ENCODE peak calls at places on chromosomes 4 and X, in four cellular contexts. One of them, this sample, is unnamed.

GRCh38 chr4:151600432-151600831 is 160.4 kb downstream of the GATB start:
- DNase-seq in H9: no peak
- DNase-seq in IMR-90: peak
- DNase-seq in neuronal stem cell: no peak
- DNase-seq in this sample: no peak

GRCh38 chr4:46648088-46648744 is 258.3 kb upstream of the GABRA2 start:
- DNase-seq in H9: peak
- DNase-seq in IMR-90: peak
- DNase-seq in neuronal stem cell: peak
- DNase-seq in this sample: peak

GRCh38 chr4:15765306-15765705 is 12.8 kb upstream of the CD38 start:
- DNase-seq in H9: no peak
- DNase-seq in IMR-90: no peak
- DNase-seq in neuronal stem cell: no peak
- DNase-seq in this sample: no peak

GRCh38 chrX:69319376-69319775 is 154.1 kb upstream of the PJA1 start:
- DNase-seq in H9: no peak
- DNase-seq in IMR-90: no peak
- DNase-seq in neuronal stem cell: no peak
- DNase-seq in this sample: no peak

GRCh38 chrX:37825225-37825842 is 22.0 kb downstream of the DYNLT3 start:
- DNase-seq in H9: peak
- DNase-seq in IMR-90: peak
- DNase-seq in neuronal stem cell: peak
- DNase-seq in this sample: peak

GRCh38 chrX:41868392-41868977 is 54.9 kb downstream of the CASK start:
- DNase-seq in H9: no peak
- DNase-seq in IMR-90: no peak
- DNase-seq in neuronal stem cell: no peak
- DNase-seq in this sample: no peak

GRCh38 chrX:110987292-110987691 is 108.7 kb upstream of the PAK3 start:
- DNase-seq in H9: peak
- DNase-seq in IMR-90: no peak
- DNase-seq in neuronal stem cell: no peak
- DNase-seq in this sample: no peak

GRCh38 chrX:110050386-110050785 is 47.5 kb downstream of the TMEM164 start:
- DNase-seq in H9: no peak
- DNase-seq in IMR-90: no peak
- DNase-seq in neuronal stem cell: no peak
- DNase-seq in this sample: no peak

GRCh38 chr4:182219400-182219799 is 23.8 kb upstream of the TENM3 start:
- DNase-seq in H9: no peak
- DNase-seq in IMR-90: peak
- DNase-seq in neuronal stem cell: no peak
- DNase-seq in this sample: no peak

GRCh38 chrX:45505214-45505613 is 304.5 kb upstream of the DIPK2B start:
- DNase-seq in H9: no peak
- DNase-seq in IMR-90: peak
- DNase-seq in neuronal stem cell: no peak
- DNase-seq in this sample: peak

GRCh38 chr4:1050486-1051213 is 39.2 kb downstream of the FGFRL1 start:
- DNase-seq in H9: peak
- DNase-seq in IMR-90: no peak
- DNase-seq in neuronal stem cell: no peak
- DNase-seq in this sample: no peak

GRCh38 chr4:1053080-1053661 is 41.7 kb downstream of the FGFRL1 start:
- DNase-seq in H9: peak
- DNase-seq in IMR-90: peak
- DNase-seq in neuronal stem cell: no peak
- DNase-seq in this sample: no peak

GRCh38 chr4:1052231-1052671 is 40.8 kb downstream of the FGFRL1 start:
- DNase-seq in H9: peak
- DNase-seq in IMR-90: no peak
- DNase-seq in neuronal stem cell: no peak
- DNase-seq in this sample: no peak

GRCh38 chr4:1049591-1049905 is 38.1 kb downstream of the FGFRL1 start:
- DNase-seq in H9: peak
- DNase-seq in IMR-90: no peak
- DNase-seq in neuronal stem cell: no peak
- DNase-seq in this sample: no peak

DNA sequence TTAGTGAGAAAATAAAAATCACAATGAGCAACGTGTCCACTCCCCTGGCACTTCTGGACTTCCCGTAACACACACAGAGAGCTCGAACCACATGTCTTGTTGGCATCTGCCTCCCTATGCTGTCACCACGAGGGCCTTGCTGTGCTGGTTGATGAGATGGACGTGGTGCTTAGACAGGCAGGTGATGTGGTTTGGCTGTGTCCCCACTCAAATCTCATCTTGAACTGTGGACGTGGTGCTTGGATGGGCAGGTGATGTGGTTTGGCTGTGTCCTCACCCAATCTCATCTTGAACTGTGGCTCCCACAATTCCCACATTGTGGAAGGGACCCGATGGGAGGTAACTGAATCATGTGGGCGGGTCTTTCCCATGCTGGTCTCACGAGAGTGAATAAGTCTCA is 40.0 kb downstream of the FGFRL1 start:
- DNase-seq in H9: peak
- DNase-seq in IMR-90: no peak
- DNase-seq in neuronal stem cell: no peak
- DNase-seq in this sample: no peak
- H2BK5ac ChIP-seq in H9: no peak
- H2BK5ac ChIP-seq in IMR-90: no peak
- H2BK5ac ChIP-seq in neuronal stem cell: no peak
- H2BK5ac ChIP-seq in this sample: no peak

DNA sequence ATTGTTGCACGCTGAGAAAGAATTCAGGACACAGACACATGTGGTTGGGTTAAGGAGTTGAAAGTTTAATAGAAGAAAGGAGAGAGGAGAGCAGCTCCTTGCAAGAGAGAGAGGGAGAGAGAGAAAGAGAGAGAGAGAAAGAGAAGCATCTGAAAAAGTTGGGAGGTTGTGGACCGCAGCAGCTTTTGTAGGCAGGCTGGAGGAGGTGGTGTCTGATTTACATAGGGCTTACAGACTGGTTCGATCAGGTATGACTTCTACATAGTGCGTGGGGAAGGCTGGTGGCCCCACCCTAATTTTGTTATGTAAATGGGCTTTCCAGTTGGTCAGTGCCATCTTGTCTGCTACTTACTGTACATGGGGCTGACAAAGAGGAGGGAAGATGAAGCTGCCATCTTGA is 27.5 kb upstream of the GYG2 start:
- DNase-seq in H9: peak
- DNase-seq in IMR-90: no peak
- DNase-seq in neuronal stem cell: no peak
- DNase-seq in this sample: no peak
- H2BK5ac ChIP-seq in H9: peak
- H2BK5ac ChIP-seq in IMR-90: no peak
- H2BK5ac ChIP-seq in neuronal stem cell: no peak
- H2BK5ac ChIP-seq in this sample: no peak

DNA sequence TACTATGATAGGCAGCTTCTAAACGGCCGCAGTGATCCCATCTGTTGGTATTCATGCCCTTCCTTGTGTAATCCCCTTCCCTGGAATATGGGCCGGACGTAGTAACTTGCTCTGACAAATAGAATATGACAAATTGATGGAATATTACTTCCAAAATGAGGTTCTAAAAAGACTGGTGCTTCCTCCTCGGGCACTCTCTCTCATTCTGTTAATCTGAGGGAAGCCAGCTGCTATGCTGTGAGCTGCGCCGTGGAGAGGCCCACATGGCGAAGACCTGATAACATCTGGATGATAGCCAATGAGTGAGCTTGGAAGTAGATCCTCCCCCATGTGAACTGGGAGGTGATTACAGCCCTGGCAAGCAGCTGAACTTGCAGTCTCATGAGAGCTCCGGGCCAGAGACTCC is 27.2 kb upstream of the SLC25A4 start:
- DNase-seq in H9: peak
- DNase-seq in IMR-90: peak
- DNase-seq in neuronal stem cell: no peak
- DNase-seq in this sample: peak
- H2BK5ac ChIP-seq in H9: no peak
- H2BK5ac ChIP-seq in IMR-90: no peak
- H2BK5ac ChIP-seq in neuronal stem cell: no peak
- H2BK5ac ChIP-seq in this sample: no peak

DNA sequence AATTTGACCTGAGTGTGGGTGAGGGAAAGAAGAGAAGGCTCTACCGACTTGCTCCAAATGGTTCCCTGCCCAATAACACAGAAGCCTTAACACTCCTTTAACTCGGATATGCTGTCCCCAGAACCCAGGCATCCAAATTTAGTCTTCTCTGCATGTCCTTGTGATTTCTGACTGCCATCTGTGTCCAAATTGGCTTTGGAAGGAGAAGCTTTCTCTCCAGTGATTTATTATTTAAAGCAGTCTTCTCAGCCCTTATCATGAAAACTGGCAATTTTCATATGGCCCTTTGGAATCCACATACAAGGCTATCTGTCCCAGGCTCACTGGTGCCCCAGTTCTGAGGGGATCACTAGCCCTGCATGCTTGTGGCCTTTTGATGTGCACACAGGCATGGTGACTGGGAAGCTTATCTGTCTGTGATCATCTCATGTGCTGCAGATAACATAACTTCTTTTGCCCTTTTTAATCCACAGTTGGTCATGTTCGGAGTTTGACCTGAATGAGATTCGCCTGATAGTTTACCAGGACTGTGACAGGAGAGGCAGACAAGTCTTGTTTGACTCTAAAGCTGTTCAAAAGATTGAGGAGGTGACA is 56.7 kb downstream of the FNIP2 start:
- DNase-seq in H9: no peak
- DNase-seq in IMR-90: no peak
- DNase-seq in neuronal stem cell: no peak
- DNase-seq in this sample: no peak
- H2BK5ac ChIP-seq in H9: no peak
- H2BK5ac ChIP-seq in IMR-90: no peak
- H2BK5ac ChIP-seq in neuronal stem cell: no peak
- H2BK5ac ChIP-seq in this sample: no peak

GRCh38 chrX:136880452-136881013 is at the start of gene RBMX:
- DNase-seq in H9: peak
- DNase-seq in IMR-90: peak
- DNase-seq in neuronal stem cell: peak
- DNase-seq in this sample: peak
- H2BK5ac ChIP-seq in H9: peak
- H2BK5ac ChIP-seq in IMR-90: peak
- H2BK5ac ChIP-seq in neuronal stem cell: peak
- H2BK5ac ChIP-seq in this sample: peak

GRCh38 chr4:65391382-65391781 is 278.9 kb downstream of the EPHA5 start:
- DNase-seq in H9: no peak
- DNase-seq in IMR-90: no peak
- DNase-seq in neuronal stem cell: no peak
- DNase-seq in this sample: no peak

GRCh38 chr4:65391814-65392213 is 278.5 kb downstream of the EPHA5 start:
- DNase-seq in H9: no peak
- DNase-seq in IMR-90: no peak
- DNase-seq in neuronal stem cell: no peak
- DNase-seq in this sample: no peak

GRCh38 chr4:65386927-65387326 is 283.4 kb downstream of the EPHA5 start:
- DNase-seq in H9: no peak
- DNase-seq in IMR-90: no peak
- DNase-seq in neuronal stem cell: no peak
- DNase-seq in this sample: no peak

GRCh38 chr4:65393078-65393477 is 277.2 kb downstream of the EPHA5 start:
- DNase-seq in H9: no peak
- DNase-seq in IMR-90: no peak
- DNase-seq in neuronal stem cell: no peak
- DNase-seq in this sample: no peak

GRCh38 chr4:65392488-65392887 is 277.8 kb downstream of the EPHA5 start:
- DNase-seq in H9: no peak
- DNase-seq in IMR-90: no peak
- DNase-seq in neuronal stem cell: no peak
- DNase-seq in this sample: no peak
- H2BK5ac ChIP-seq in H9: no peak
- H2BK5ac ChIP-seq in IMR-90: no peak
- H2BK5ac ChIP-seq in neuronal stem cell: no peak
- H2BK5ac ChIP-seq in this sample: no peak

GRCh38 chrX:120561634-120562568 is 1.1 kb upstream of the CUL4B start:
- DNase-seq in H9: no peak
- DNase-seq in IMR-90: no peak
- DNase-seq in neuronal stem cell: no peak
- DNase-seq in this sample: no peak
- H2BK5ac ChIP-seq in H9: no peak
- H2BK5ac ChIP-seq in IMR-90: peak
- H2BK5ac ChIP-seq in neuronal stem cell: no peak
- H2BK5ac ChIP-seq in this sample: no peak

DNA sequence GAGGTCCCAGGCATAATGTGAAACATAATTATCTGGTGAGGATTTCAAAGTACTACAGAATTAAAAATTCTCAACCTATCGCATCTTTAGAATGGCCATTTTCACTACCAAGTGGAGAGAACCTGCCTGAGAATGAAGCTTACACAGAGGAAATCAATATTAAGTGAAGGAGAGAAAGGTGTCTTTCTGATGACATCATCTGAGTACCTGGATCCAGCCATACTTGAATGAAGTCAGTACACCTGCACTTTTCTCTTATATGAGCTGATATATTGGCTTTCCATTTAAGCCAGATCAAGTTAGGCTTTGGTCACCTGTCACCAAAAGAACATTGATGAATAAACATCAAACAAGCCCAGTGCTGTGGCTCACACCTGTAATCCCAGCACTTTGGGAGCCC is 118.9 kb upstream of the MED14 start:
- DNase-seq in H9: no peak
- DNase-seq in IMR-90: no peak
- DNase-seq in neuronal stem cell: no peak
- DNase-seq in this sample: no peak
- H2BK5ac ChIP-seq in H9: no peak
- H2BK5ac ChIP-seq in IMR-90: no peak
- H2BK5ac ChIP-seq in neuronal stem cell: no peak
- H2BK5ac ChIP-seq in this sample: no peak

This sample was measured in mesenchymal stem cell.